ENCODE peak calls at places on chromosomes 4 and X, in four cellular contexts. R is D341Med, L is endothelial cell, D is LoVo. V is an unnamed sample.
A peak's percentile ranks its signal among the peaks of the same experiment; 100 is the strongest.

GRCh38 chr4:4849524-4850193 is 9.8 kb upstream of the MSX1 start:
- DNase-seq in R (no peak), D (no peak), L (no peak), V (no peak)

GRCh38 chr4:12943069-12943468 is 541.1 kb downstream of the RAB28 start:
- DNase-seq in D (no peak), L (no peak), R (no peak), V (no peak)

GRCh38 chr4:108030332-108030731 is 40.6 kb downstream of the HADH start:
- DNase-seq in R (peak; percentile 80), L (peak; percentile 65), D (peak; percentile 11), V (peak; percentile 50)

GRCh38 chr4:76430519-76431388 is 4.3 kb upstream of the SHROOM3 start:
- DNase-seq in R (peak; percentile 34), L (no peak), D (peak; percentile 65), V (no peak)

GRCh38 chrX:24774650-24775049 is 80.9 kb downstream of the POLA1 start:
- DNase-seq in L (no peak), R (no peak), D (no peak), V (no peak)

GRCh38 chr4:139762715-139763114 is 97.1 kb downstream of the MGST2 start:
- DNase-seq in R (no peak), L (no peak), D (no peak), V (no peak)

GRCh38 chrX:122941801-122942200 is 242.3 kb upstream of the GRIA3 start:
- DNase-seq in D (no peak), L (no peak), R (no peak), V (no peak)

GRCh38 chr4:11263208-11263607 is 165.5 kb downstream of the HS3ST1 start:
- DNase-seq in L (no peak), D (no peak), R (no peak), V (no peak)

GRCh38 chrX:489805-490204 is 103.1 kb upstream of the PPP2R3B start:
- DNase-seq in D (no peak), R (no peak), L (no peak), V (no peak)

GRCh38 chr4:45079616-45080015 is 353.3 kb upstream of the GNPDA2 start:
- DNase-seq in L (no peak), R (no peak), D (no peak), V (no peak)

GRCh38 chrX:130086414-130087207 is 23.7 kb downstream of the ELF4 start:
- DNase-seq in L (no peak), D (no peak), R (no peak), V (peak; percentile 56)

GRCh38 chrX:13005671-13006473 is 31.0 kb downstream of the TMSB4X start:
- DNase-seq in D (no peak), R (no peak), L (no peak), V (no peak)